ENCODE peak calls at places on chromosomes 5 and 9, in four cellular contexts. P is mesendoderm; M is CD8-positive, alpha-beta T cell; L is PC-3. G is an unnamed sample. For H3K4me1, the result is how much of the 10 kb centered on the place peaks cover.

GRCh38 chr9:40928803-40929487 is 199.5 kb downstream of the FOXD4L6 start:
- DNase-seq in M (no peak), L (no peak), P (no peak), G (no peak)

GRCh38 chr9:68819065-68819464 is 114.0 kb downstream of the PIP5K1B start:
- DNase-seq in M (no peak), L (no peak), P (no peak), G (no peak)

GRCh38 chr5:92652735-92653134 is 928.3 kb downstream of the NR2F1-AS1 start:
- DNase-seq in M (no peak), P (no peak), L (no peak), G (no peak)

GRCh38 chr9:37923121-37923795 is 19.3 kb upstream of the SLC25A51 start:
- DNase-seq in M (no peak), L (no peak), P (peak), G (no peak)

GRCh38 chr9:24436761-24437160 is 108.9 kb downstream of the IZUMO3 start:
- DNase-seq in P (peak), M (no peak), L (no peak), G (no peak)

GRCh38 chr9:130443840-130444492 is 795 bp upstream of the ASS1 start:
- DNase-seq in L (no peak), M (no peak), P (no peak), G (no peak)

GRCh38 chr5:113330533-113331200 is 104.1 kb downstream of the TSSK1B start:
- DNase-seq in P (peak), M (no peak), L (peak), G (no peak)

GRCh38 chr9:79663878-79664277 is 92.1 kb downstream of the TLE4 start:
- DNase-seq in P (no peak), M (no peak), L (no peak), G (no peak)

GRCh38 chr9:79651251-79651795 is 79.6 kb downstream of the TLE4 start:
- DNase-seq in L (no peak), P (no peak), M (no peak), G (no peak)

GRCh38 chr9:113545068-113545467 is 81.5 kb downstream of the RGS3 start:
- DNase-seq in P (no peak), M (no peak), L (no peak), G (no peak)

GRCh38 chr9:123225995-123226394 is 42.4 kb downstream of the STRBP start:
- DNase-seq in M (no peak), L (peak), P (no peak), G (no peak)

GRCh38 chr9:12776775-12777055 is 1.9 kb downstream of the LURAP1L start:
- DNase-seq in L (no peak), M (no peak), P (no peak), G (no peak)

GRCh38 chr5:178551059-178551458 is 39.1 kb downstream of the COL23A1 start:
- DNase-seq in P (no peak), L (peak), M (no peak), G (no peak)

GRCh38 chr9:73441890-73442818 is 290.5 kb downstream of the ANXA1 start:
- DNase-seq in P (peak), L (no peak), M (no peak), G (no peak)

GRCh38 chr9:124286292-124286931 is 28.7 kb downstream of the NEK6 start:
- DNase-seq in L (no peak), M (peak), P (no peak), G (no peak)

GRCh38 chr9:74940600-74940999 is 12.1 kb downstream of the C9orf40 start:
- DNase-seq in M (no peak), L (peak), P (no peak), G (no peak)

GRCh38 chr5:167899490-167899889 is 392.0 kb upstream of the WWC1 start:
- DNase-seq in P (no peak), M (no peak), L (peak), G (no peak)

GRCh38 chr9:77521091-77521490 is 127.0 kb downstream of the GNA14 start:
- DNase-seq in M (no peak), P (no peak), L (no peak), G (no peak)

GRCh38 chr5:78653031-78653430 is 4.5 kb upstream of the LHFPL2 start:
- DNase-seq in P (no peak), L (no peak), M (no peak), G (no peak)

GRCh38 chr5:72465601-72466563 is 41.3 kb downstream of the ZNF366 start:
- DNase-seq in P (no peak), L (peak), M (no peak), G (no peak)

GRCh38 chr9:83964973-83965349 is 15.1 kb downstream of the HNRNPK start:
- DNase-seq in P (no peak), M (no peak), L (no peak), G (no peak)

GRCh38 chr9:134622896-134623407 is 18.7 kb upstream of the COL5A1 start:
- DNase-seq in L (no peak), M (no peak), P (no peak), G (no peak)

GRCh38 chr5:144102361-144102760 is 68.1 kb downstream of the YIPF5 start:
- DNase-seq in L (peak), P (no peak), M (no peak), G (no peak)

GRCh38 chr5:82312373-82312856 is 34.3 kb upstream of the RPS23 start:
- DNase-seq in P (peak), M (peak), L (peak), G (peak)

GRCh38 chr9:19127881-19128719 is 808 bp upstream of the PLIN2 start:
- DNase-seq in M (peak), P (peak), L (no peak), G (peak)

GRCh38 chr9:86043999-86044398 is 55.4 kb downstream of the GOLM1 start:
- DNase-seq in L (peak), P (peak), M (no peak), G (no peak)

GRCh38 chr5:6739603-6740002 is 26.4 kb downstream of the TENT4A start:
- DNase-seq in P (no peak), L (no peak), M (no peak), G (no peak)

GRCh38 chr5:167918492-167919267 is 372.8 kb upstream of the WWC1 start:
- DNase-seq in P (no peak), M (no peak), L (no peak), G (no peak)

GRCh38 chr5:88690619-88691560 is 192.1 kb downstream of the MEF2C start:
- DNase-seq in L (peak), M (peak), P (peak), G (peak)

GRCh38 chr5:107401470-107402085 is 269.2 kb downstream of the EFNA5 start:
- DNase-seq in P (no peak), L (no peak), M (no peak), G (no peak)

GRCh38 chr5:140240987-140241706 is 61.8 kb downstream of the PFDN1 start:
- DNase-seq in L (peak), P (peak), M (no peak), G (no peak)

GRCh38 chr5:144697847-144698262 is 527.2 kb downstream of the KCTD16 start:
- DNase-seq in M (no peak), P (peak), L (peak), G (no peak)

GRCh38 chr9:126421567-126422428 is 95.2 kb downstream of the MVB12B start:
- DNase-seq in L (no peak), P (peak), M (no peak), G (no peak)

GRCh38 chr5:927172-928015 is 34.7 kb downstream of the TRIP13 start:
- DNase-seq in M (no peak), P (no peak), L (no peak), G (no peak)

GRCh38 chr9:79583957-79584654 is 12.3 kb downstream of the TLE4 start:
- DNase-seq in P (peak), L (no peak), M (peak), G (no peak)

GRCh38 chr5:123722451-123722850 is 210.5 kb downstream of the CSNK1G3 start:
- DNase-seq in P (no peak), M (no peak), L (no peak), G (no peak)

GRCh38 chr9:93129286-93129685 is 4.8 kb downstream of the NINJ1 start:
- DNase-seq in M (no peak), P (no peak), L (no peak), G (peak)

GRCh38 chr9:93130861-93131481 is 3.1 kb downstream of the NINJ1 start:
- DNase-seq in L (no peak), M (no peak), P (no peak), G (no peak)

GRCh38 chr9:93128715-93129224 is 5.3 kb downstream of the NINJ1 start:
- DNase-seq in P (no peak), L (no peak), M (no peak), G (no peak)

GRCh38 chr9:93128011-93128714 is 5.9 kb downstream of the NINJ1 start:
- DNase-seq in P (no peak), L (no peak), M (no peak), G (no peak)

GRCh38 chr9:93129691-93130500 is 4.2 kb downstream of the NINJ1 start:
- DNase-seq in M (no peak), P (no peak), L (no peak), G (no peak)
- H3K4me1 ChIP-seq in M (half or more), P (under half), L (under half), G (half or more)

GRCh38 chr5:54531536-54531935 is 14.0 kb downstream of the SNX18 start:
- DNase-seq in L (peak), M (no peak), P (no peak), G (no peak)
- H3K4me1 ChIP-seq in L (under half), M (under half), P (under half), G (under half)

GRCh38 chr9:132005896-132006295 is 73.8 kb downstream of the MED27 start:
- DNase-seq in P (no peak), M (no peak), L (no peak), G (no peak)

GRCh38 chr9:132002827-132003704 is 76.6 kb downstream of the MED27 start:
- DNase-seq in L (no peak), P (no peak), M (no peak), G (no peak)

GRCh38 chr9:132001550-132001949 is 78.1 kb downstream of the MED27 start:
- DNase-seq in L (no peak), M (no peak), P (no peak), G (no peak)

GRCh38 chr9:132004323-132004722 is 75.3 kb downstream of the MED27 start:
- DNase-seq in M (no peak), L (no peak), P (no peak), G (no peak)

DNA sequence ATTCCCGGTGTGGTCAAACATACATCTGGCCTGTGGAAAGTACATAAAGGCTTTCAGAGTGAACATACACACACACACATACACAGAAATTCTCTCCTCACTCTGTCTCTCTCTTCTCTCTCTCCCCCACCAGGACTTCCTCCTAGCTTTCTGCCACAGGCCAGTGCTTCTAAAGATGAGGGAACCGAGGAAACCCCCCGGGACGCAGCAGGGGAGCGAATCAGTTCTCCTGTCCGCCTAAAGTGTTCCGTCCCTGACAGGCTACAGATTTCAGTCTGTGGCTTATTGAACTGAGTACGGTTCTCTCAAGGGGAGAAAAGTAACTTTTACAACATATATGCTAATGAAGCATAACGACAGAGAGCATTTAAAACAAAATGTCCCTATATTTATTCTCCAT is 75.8 kb downstream of the MED27 start:
- DNase-seq in M (no peak), P (no peak), L (no peak), G (no peak)
- H3K4me1 ChIP-seq in M (under half), P (under half), L (under half), G (under half)

DNA sequence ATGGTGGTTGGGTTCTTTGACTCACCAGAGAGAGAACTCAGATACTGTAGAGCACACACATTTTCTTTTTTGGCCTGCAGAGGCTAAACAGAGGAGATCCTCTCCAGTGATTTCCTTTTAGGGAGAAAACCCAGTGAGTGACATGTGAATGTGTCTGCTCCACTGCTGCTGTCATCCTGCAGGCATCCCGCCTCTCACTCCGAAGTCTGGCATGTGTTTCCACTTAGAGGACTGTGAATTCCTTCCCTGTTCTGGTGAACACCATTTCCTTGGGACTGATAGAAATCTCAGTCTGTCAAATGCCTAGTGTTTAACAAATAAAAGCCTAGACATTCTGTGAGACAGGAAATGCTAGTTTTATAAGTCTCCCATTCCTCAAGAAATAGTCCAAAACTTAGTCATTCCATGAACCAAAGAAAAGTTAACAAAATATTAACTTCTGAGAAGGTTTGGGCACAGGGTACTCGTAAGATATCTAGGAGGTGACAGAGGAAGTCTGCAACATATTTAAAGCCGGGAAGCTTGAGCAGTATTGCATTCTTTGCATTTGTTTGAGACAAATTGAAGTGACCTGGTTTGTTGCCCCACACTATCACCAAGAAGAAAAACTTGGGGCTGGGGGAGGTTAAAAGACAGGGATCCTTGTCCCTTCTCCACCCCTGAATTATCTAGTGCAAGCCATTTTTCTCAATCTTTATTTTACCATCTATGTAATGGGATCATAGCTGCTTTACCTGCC is 74.9 kb upstream of the NIPAL4 start:
- DNase-seq in P (peak), M (no peak), L (peak), G (no peak)
- H3K4me1 ChIP-seq in P (under half), M (under half), L (half or more), G (under half)

DNA sequence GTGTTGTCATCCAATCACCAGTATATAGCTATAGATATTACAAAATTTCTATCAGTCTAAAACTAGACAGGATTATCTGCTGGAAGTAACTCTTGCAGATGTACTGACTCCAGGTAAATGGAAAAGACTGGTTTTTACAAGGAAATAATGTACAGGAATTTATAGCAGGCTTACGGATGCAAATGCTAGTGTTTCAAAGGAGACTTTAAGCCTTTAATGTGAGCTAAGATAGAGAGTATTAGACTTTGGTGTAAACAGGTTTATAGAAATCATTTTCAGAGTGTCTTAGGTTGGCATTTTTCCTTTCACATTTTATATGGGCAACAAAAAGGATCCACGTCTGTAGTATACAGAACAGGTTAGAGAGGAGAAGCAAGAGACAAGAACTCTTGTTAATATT is 16.1 kb downstream of the ZNF608 start:
- DNase-seq in M (no peak), P (no peak), L (no peak), G (no peak)
- H3K4me1 ChIP-seq in M (under half), P (under half), L (under half), G (under half)

G was measured in CD8-positive, alpha-beta memory T cell.